ENCODE peak calls at places on chromosomes 11 and 22, in four cellular contexts. S is mammary epithelial cell, Q is small intestine, D is dorsolateral prefrontal cortex. H is an unnamed sample.

GRCh38 chr11:78786746-78787145 is 212.1 kb upstream of the NARS2 start:
- DNase-seq in S (no peak), Q (no peak), D (no peak), H (no peak)

GRCh38 chr11:20126724-20127123 is 33.6 kb downstream of the DBX1 start:
- DNase-seq in S (no peak), Q (no peak), D (no peak), H (no peak)

GRCh38 chr11:85783758-85784157 is 27.2 kb downstream of the SYTL2 start:
- DNase-seq in S (peak), Q (no peak), D (no peak), H (no peak)

GRCh38 chr22:30408388-30409101 is 11.7 kb downstream of the SEC14L2 start:
- DNase-seq in S (peak), Q (no peak), D (no peak), H (no peak)

GRCh38 chr22:36386900-36387663 is 685 bp downstream of the MYH9 start:
- DNase-seq in S (no peak), Q (peak), D (peak), H (no peak)

GRCh38 chr11:116457336-116458007 is 315.3 kb downstream of the BUD13 start:
- DNase-seq in S (no peak), Q (no peak), D (no peak), H (no peak)

GRCh38 chr11:120236169-120237107 is 3.5 kb upstream of the POU2F3 start:
- DNase-seq in S (peak), Q (no peak), D (no peak), H (no peak)

GRCh38 chr22:23110922-23111527 is 30.8 kb downstream of the RSPH14 start:
- DNase-seq in S (no peak), Q (no peak), D (peak), H (peak)

DNA sequence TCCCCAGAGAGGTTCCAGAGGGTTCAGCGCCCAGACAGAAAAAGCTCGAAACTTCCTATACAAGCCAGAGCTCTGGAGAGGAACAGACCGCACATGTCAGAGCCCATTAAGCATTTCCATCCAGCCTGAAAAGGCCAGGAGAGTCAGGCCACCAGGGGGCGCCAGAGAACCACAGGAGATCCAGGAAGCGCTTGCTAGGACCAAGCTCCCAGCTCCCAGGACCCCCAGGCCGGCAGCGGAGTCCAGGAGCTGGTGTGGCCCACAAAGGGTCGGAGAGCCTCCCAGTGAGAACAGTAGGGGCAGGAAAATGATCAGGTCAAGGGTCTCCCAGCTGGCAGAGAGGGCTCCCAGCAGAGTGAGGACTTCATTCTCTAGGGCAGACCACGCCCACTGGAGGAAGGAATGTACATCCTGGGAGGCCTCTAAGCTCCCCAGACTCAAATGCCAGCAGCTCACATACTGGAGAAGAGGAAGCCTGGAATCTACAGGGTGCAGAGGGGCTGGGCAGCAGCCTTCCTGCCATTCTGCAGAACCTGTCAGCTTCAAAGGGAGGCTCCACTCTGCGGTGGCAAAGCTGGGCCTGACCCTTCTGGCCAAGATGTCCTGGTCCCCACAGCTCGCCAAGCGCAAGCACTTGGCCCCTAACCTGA is 2.1 kb upstream of the MEI1 start:
- DNase-seq in S (peak), Q (peak), D (peak), H (peak)
- H3K4me3 ChIP-seq in S (peak), Q (no peak), D (no peak), H (peak)

GRCh38 chr11:74460481-74461154 is 6.7 kb downstream of the KCNE3 start:
- DNase-seq in S (peak), Q (no peak), D (no peak), H (no peak)
- H3K4me3 ChIP-seq in S (no peak), Q (no peak), D (no peak), H (no peak)

DNA sequence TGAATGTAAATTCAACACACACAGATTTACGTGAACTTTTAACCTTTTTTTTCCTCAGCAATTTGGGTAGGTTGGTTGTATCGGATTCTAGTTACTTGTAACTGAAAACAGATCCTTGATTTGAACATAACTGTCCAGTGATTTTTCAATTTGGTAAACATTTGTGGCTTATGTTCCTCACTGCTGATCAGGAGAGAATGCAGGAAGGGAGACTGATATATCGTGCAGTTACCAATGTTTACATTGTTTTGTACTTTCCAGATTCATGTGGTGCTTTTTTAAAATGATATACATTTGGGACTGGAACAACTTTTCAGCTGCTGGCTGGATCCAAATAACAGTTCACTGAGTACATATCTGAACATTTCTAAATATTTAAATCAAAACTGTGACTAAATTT is 84.3 kb upstream of the MTMR2 start:
- DNase-seq in S (no peak), Q (no peak), D (no peak), H (no peak)
- H3K4me3 ChIP-seq in S (no peak), Q (no peak), D (no peak), H (no peak)

DNA sequence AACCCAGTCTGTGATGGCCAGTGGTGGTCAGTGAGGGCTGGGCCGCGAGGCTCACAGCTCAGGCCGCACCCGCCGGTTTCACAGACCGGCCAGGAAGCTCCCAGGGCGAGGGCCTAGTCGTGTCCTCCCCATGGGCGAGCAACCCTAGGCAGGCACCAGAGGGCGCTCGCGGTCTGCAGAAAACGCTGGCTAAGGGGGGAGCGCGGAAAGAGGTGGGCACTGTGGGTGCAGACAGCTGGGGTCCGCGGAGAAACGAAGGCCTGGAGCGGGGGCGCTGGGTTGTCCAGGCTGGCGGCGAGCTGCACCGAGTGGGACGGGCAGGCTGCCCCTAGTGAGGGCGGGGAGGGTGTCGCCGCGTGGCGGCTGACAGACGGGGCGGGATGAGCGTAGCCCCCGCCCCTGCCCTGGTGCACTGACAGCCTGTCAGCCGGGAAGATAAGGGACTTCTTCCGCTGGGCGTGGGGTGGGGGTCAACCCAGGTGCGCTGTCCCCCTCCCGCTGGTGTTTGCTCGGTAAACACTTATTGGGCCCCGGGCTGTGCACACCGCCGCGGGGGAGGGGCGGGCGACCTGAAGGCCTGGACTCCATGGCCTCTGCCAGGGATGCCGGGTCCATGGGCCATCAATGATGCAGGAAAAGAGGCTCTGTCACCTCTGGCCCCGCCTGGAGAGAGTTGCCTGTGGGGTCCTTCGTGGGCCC is 7.5 kb downstream of the GP1BB start:
- DNase-seq in S (peak), Q (peak), D (peak), H (peak)
- H3K4me3 ChIP-seq in S (peak), Q (peak), D (peak), H (peak)

DNA sequence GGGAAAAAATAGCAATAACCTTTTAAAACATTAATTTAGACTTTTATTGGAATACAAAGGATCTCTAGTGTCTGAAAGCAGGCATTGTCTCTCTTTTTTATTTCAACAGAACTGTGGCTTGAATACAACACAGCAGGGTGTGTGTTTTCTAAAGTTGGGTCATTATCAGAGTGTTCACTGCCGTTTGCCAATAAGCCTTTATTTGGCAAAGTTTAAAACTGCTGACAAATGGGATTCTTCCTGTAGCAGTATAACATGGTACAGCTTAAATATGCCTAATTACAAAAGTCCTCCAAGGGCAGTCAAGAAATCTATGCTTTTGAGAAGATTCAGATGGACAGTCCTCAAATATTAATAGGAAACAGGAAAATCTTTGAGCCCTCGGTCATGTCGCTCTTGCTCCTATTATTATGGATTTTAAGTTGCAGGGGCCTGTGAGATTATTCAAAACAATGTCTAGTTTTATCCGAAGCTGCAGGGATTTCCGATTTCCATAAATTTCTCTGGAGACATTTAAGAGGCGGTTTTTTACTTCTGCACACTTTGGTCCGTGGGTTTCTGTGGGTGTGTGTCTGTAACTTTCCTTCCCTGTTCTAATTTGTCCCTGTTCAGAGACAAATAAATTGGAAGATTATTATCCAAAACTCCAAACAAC is 199.9 kb downstream of the MAML2 start:
- DNase-seq in S (no peak), Q (no peak), D (no peak), H (no peak)
- H3K4me3 ChIP-seq in S (no peak), Q (no peak), D (no peak), H (no peak)

GRCh38 chr11:44300881-44301855 is 8.8 kb downstream of the ALX4 start:
- DNase-seq in S (no peak), Q (no peak), D (no peak), H (peak)
- H3K4me3 ChIP-seq in S (no peak), Q (no peak), D (no peak), H (no peak)

H was measured in skeletal muscle cell.